ENCODE peak calls at places on chromosome 17, in six cellular contexts. One of them, this sample, is unnamed.

GRCh38 chr17:76524598-76525512 is 12.7 kb downstream of the CYGB start:
- DNase-seq in thoracic aorta: no peak
- DNase-seq in SK-N-SH: no peak
- DNase-seq in colonic mucosa: peak
- DNase-seq in H9: no peak
- DNase-seq in choroid plexus epithelial cell: peak
- DNase-seq in this sample: no peak

GRCh38 chr17:39650121-39650579 is 13.2 kb downstream of the STARD3 start:
- DNase-seq in H9: no peak
- DNase-seq in choroid plexus epithelial cell: no peak
- DNase-seq in colonic mucosa: no peak
- DNase-seq in SK-N-SH: no peak
- DNase-seq in thoracic aorta: no peak
- DNase-seq in this sample: no peak

GRCh38 chr17:66715745-66716156 is 119.2 kb upstream of the CACNG5 start:
- DNase-seq in colonic mucosa: peak
- DNase-seq in SK-N-SH: peak
- DNase-seq in thoracic aorta: no peak
- DNase-seq in H9: peak
- DNase-seq in choroid plexus epithelial cell: peak
- DNase-seq in this sample: peak

GRCh38 chr17:1003972-1004768 is 7.2 kb downstream of the TIMM22 start:
- DNase-seq in SK-N-SH: peak
- DNase-seq in colonic mucosa: no peak
- DNase-seq in H9: no peak
- DNase-seq in thoracic aorta: no peak
- DNase-seq in choroid plexus epithelial cell: no peak
- DNase-seq in this sample: no peak

GRCh38 chr17:28738680-28739384 is 5.0 kb upstream of the TRAF4 start:
- DNase-seq in SK-N-SH: no peak
- DNase-seq in choroid plexus epithelial cell: no peak
- DNase-seq in thoracic aorta: no peak
- DNase-seq in H9: no peak
- DNase-seq in colonic mucosa: no peak
- DNase-seq in this sample: peak

GRCh38 chr17:29617481-29618271 is 5.0 kb downstream of the CORO6 start:
- DNase-seq in colonic mucosa: peak
- DNase-seq in choroid plexus epithelial cell: peak
- DNase-seq in thoracic aorta: no peak
- DNase-seq in H9: peak
- DNase-seq in SK-N-SH: no peak
- DNase-seq in this sample: peak

GRCh38 chr17:82047379-82047778 is 4.2 kb downstream of the RFNG start:
- DNase-seq in choroid plexus epithelial cell: no peak
- DNase-seq in colonic mucosa: no peak
- DNase-seq in SK-N-SH: no peak
- DNase-seq in H9: no peak
- DNase-seq in thoracic aorta: no peak
- DNase-seq in this sample: no peak

GRCh38 chr17:82956146-82956725 is 116.4 kb upstream of the ZNF750 start:
- DNase-seq in colonic mucosa: no peak
- DNase-seq in SK-N-SH: no peak
- DNase-seq in thoracic aorta: no peak
- DNase-seq in choroid plexus epithelial cell: no peak
- DNase-seq in H9: peak
- DNase-seq in this sample: no peak

GRCh38 chr17:76408037-76408849 is 23.8 kb downstream of the SPHK1 start:
- DNase-seq in thoracic aorta: no peak
- DNase-seq in choroid plexus epithelial cell: peak
- DNase-seq in H9: peak
- DNase-seq in SK-N-SH: peak
- DNase-seq in colonic mucosa: peak
- DNase-seq in this sample: peak

GRCh38 chr17:42895185-42895555 is 5.4 kb upstream of the G6PC1 start:
- DNase-seq in SK-N-SH: no peak
- DNase-seq in colonic mucosa: peak
- DNase-seq in H9: no peak
- DNase-seq in thoracic aorta: peak
- DNase-seq in choroid plexus epithelial cell: peak
- DNase-seq in this sample: no peak

GRCh38 chr17:32596206-32596605 is 109.4 kb downstream of the CDK5R1 start:
- DNase-seq in SK-N-SH: no peak
- DNase-seq in H9: no peak
- DNase-seq in colonic mucosa: no peak
- DNase-seq in thoracic aorta: no peak
- DNase-seq in choroid plexus epithelial cell: no peak
- DNase-seq in this sample: no peak

GRCh38 chr17:42212382-42212781 is 18.1 kb upstream of the GHDC start:
- DNase-seq in colonic mucosa: no peak
- DNase-seq in thoracic aorta: no peak
- DNase-seq in choroid plexus epithelial cell: no peak
- DNase-seq in H9: no peak
- DNase-seq in SK-N-SH: no peak
- DNase-seq in this sample: no peak

GRCh38 chr17:20043034-20043433 is 33.9 kb downstream of the SPECC1 start:
- DNase-seq in colonic mucosa: no peak
- DNase-seq in thoracic aorta: no peak
- DNase-seq in H9: no peak
- DNase-seq in SK-N-SH: no peak
- DNase-seq in choroid plexus epithelial cell: no peak
- DNase-seq in this sample: no peak

GRCh38 chr17:81723651-81724209 is 11.6 kb downstream of the SLC25A10 start:
- DNase-seq in SK-N-SH: no peak
- DNase-seq in H9: no peak
- DNase-seq in colonic mucosa: peak
- DNase-seq in thoracic aorta: no peak
- DNase-seq in choroid plexus epithelial cell: no peak
- DNase-seq in this sample: no peak

GRCh38 chr17:15957608-15958307 is 12.8 kb downstream of the ADORA2B start:
- DNase-seq in colonic mucosa: peak
- DNase-seq in choroid plexus epithelial cell: no peak
- DNase-seq in H9: no peak
- DNase-seq in thoracic aorta: no peak
- DNase-seq in SK-N-SH: no peak
- DNase-seq in this sample: no peak

GRCh38 chr17:7932949-7933348 is 943 bp downstream of the CNTROB start:
- DNase-seq in thoracic aorta: no peak
- DNase-seq in choroid plexus epithelial cell: peak
- DNase-seq in H9: peak
- DNase-seq in SK-N-SH: no peak
- DNase-seq in colonic mucosa: peak
- DNase-seq in this sample: peak

GRCh38 chr17:60086822-60087591 is 8.3 kb upstream of the HEATR6 start:
- DNase-seq in SK-N-SH: no peak
- DNase-seq in H9: no peak
- DNase-seq in thoracic aorta: no peak
- DNase-seq in choroid plexus epithelial cell: peak
- DNase-seq in colonic mucosa: no peak
- DNase-seq in this sample: no peak

GRCh38 chr17:17171186-17171585 is 34.9 kb downstream of the PLD6 start:
- DNase-seq in SK-N-SH: no peak
- DNase-seq in thoracic aorta: no peak
- DNase-seq in colonic mucosa: no peak
- DNase-seq in choroid plexus epithelial cell: no peak
- DNase-seq in H9: no peak
- DNase-seq in this sample: no peak

GRCh38 chr17:57899822-57900221 is 50.0 kb upstream of the MRPS23 start:
- DNase-seq in thoracic aorta: no peak
- DNase-seq in SK-N-SH: no peak
- DNase-seq in choroid plexus epithelial cell: no peak
- DNase-seq in H9: no peak
- DNase-seq in colonic mucosa: peak
- DNase-seq in this sample: no peak

GRCh38 chr17:83009414-83010322 is 69.7 kb upstream of the METRNL start:
- DNase-seq in colonic mucosa: peak
- DNase-seq in H9: no peak
- DNase-seq in thoracic aorta: no peak
- DNase-seq in SK-N-SH: peak
- DNase-seq in choroid plexus epithelial cell: no peak
- DNase-seq in this sample: no peak

GRCh38 chr17:81027038-81027437 is 7.9 kb upstream of the BAIAP2 start:
- DNase-seq in thoracic aorta: no peak
- DNase-seq in choroid plexus epithelial cell: no peak
- DNase-seq in SK-N-SH: peak
- DNase-seq in colonic mucosa: no peak
- DNase-seq in H9: no peak
- DNase-seq in this sample: no peak

GRCh38 chr17:79942591-79943353 is 92.9 kb downstream of the TBC1D16 start:
- DNase-seq in colonic mucosa: no peak
- DNase-seq in SK-N-SH: no peak
- DNase-seq in thoracic aorta: no peak
- DNase-seq in H9: peak
- DNase-seq in choroid plexus epithelial cell: no peak
- DNase-seq in this sample: no peak

DNA sequence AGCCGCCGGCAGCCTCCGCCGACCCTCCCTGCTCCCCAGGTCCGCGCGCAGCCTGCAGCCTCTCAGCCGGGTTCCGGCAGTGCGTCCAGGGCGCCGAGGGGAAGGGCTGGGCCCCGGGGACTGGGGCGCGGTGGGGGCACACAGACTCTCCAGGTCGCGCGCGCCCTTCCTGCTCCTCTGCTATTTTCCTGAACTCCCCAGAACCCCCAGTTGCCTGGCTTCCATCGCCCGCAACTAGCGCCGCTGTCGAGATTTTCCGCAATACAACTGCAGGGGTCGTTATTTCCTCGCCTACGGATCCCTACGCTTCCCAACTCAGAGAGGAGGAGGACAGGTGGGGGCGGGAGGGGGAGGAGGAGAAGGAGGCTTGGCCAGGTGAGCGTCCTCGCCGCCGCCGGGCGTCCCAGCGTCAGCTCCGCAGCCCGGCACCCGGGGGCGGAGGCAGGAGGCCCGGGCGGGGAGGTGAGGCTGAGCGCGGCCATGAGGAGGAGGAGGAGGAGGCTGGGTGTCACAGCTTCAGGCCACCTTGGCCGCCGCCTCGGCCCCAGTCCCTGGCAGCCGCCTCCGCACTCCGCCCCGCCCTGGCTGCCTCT is at the start of gene CA10:
- DNase-seq in colonic mucosa: no peak
- DNase-seq in SK-N-SH: peak
- DNase-seq in H9: peak
- DNase-seq in thoracic aorta: no peak
- DNase-seq in choroid plexus epithelial cell: no peak
- DNase-seq in this sample: peak
- TF ChIP-seq CTCF in colonic mucosa: no peak
- TF ChIP-seq CTCF in SK-N-SH: no peak
- TF ChIP-seq CTCF in H9: peak
- TF ChIP-seq CTCF in thoracic aorta: no peak
- TF ChIP-seq CTCF in choroid plexus epithelial cell: no peak
- TF ChIP-seq CTCF in this sample: no peak

DNA sequence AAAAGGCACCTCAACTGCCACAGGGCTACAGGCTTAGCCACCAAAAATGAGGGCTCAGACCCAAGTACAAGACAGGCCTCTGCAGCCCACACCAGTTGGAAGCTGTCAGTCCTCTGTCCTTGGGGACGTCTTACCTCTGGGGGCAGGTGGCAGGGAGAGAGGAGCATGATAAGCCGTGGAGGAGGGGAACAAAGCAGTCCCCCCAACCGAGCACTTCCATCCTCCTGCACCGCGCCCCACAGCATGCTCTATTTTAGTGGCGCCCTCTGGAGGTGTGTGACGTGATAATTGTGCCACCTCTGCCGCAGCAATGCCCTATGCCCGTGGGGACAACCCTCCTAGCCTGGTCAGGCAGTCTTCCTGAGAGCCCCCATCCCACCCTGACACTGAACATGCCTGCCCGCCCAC is 13.6 kb downstream of the G6PC3 start:
- DNase-seq in H9: peak
- DNase-seq in SK-N-SH: peak
- DNase-seq in thoracic aorta: no peak
- DNase-seq in choroid plexus epithelial cell: no peak
- DNase-seq in colonic mucosa: peak
- DNase-seq in this sample: peak
- TF ChIP-seq CTCF in H9: peak
- TF ChIP-seq CTCF in SK-N-SH: peak
- TF ChIP-seq CTCF in thoracic aorta: peak
- TF ChIP-seq CTCF in choroid plexus epithelial cell: peak
- TF ChIP-seq CTCF in colonic mucosa: no peak
- TF ChIP-seq CTCF in this sample: peak

DNA sequence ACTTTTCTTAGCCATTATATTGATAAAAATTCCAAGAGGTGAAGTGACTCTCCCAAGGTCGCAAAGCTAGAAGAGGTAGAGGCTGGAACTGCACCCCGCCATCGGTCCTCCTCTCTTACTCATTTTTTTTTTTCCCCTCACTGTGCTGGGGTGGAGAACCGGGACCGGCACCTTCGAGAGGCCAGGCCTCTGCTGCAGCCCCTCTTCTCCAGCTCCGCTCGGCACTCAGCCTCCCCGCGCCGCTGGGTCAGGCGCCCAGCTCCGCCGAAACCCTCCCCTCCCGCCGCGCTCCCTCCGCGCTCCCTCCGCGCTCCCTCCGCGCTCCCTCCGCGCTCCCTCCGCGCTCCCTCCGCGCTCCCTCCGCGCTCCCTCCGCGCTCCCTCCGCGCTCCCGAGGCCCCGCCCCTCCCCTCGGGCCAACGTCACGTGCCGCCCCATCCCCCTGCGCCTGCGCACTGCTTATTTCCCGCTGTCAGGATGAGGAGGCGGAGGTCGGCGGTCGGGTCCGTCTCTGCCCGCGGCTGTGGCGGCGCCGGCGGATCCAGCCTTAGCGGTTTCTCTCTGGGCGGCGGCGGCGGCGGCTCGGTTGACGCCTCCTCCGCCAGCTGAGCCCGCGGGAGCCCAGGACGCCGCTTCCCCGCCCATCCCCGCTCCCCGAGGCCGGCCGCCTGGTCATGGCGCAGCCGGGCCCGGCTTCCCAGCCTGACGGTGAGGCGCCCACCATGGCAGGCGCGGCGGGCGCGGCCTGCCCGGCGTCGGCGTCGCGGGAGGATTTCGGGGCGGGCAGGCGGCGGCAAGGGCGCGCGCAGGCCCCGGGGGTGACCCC is at the start of gene RABEP1:
- DNase-seq in choroid plexus epithelial cell: peak
- DNase-seq in thoracic aorta: peak
- DNase-seq in SK-N-SH: peak
- DNase-seq in colonic mucosa: peak
- DNase-seq in H9: peak
- DNase-seq in this sample: peak
- TF ChIP-seq CTCF in choroid plexus epithelial cell: peak
- TF ChIP-seq CTCF in thoracic aorta: peak
- TF ChIP-seq CTCF in SK-N-SH: peak
- TF ChIP-seq CTCF in colonic mucosa: no peak
- TF ChIP-seq CTCF in H9: peak
- TF ChIP-seq CTCF in this sample: no peak

GRCh38 chr17:45783593-45784292 is 377 bp upstream of the CRHR1 start:
- DNase-seq in SK-N-SH: peak
- DNase-seq in colonic mucosa: no peak
- DNase-seq in thoracic aorta: no peak
- DNase-seq in choroid plexus epithelial cell: no peak
- DNase-seq in H9: peak
- DNase-seq in this sample: no peak

GRCh38 chr17:45786349-45786748 is 2.2 kb downstream of the CRHR1 start:
- DNase-seq in colonic mucosa: no peak
- DNase-seq in thoracic aorta: no peak
- DNase-seq in H9: no peak
- DNase-seq in choroid plexus epithelial cell: no peak
- DNase-seq in SK-N-SH: no peak
- DNase-seq in this sample: no peak

GRCh38 chr17:45785373-45786193 is 1.5 kb downstream of the CRHR1 start:
- DNase-seq in colonic mucosa: no peak
- DNase-seq in SK-N-SH: no peak
- DNase-seq in choroid plexus epithelial cell: no peak
- DNase-seq in thoracic aorta: no peak
- DNase-seq in H9: peak
- DNase-seq in this sample: no peak

GRCh38 chr17:45784293-45784582 is at the start of gene CRHR1:
- DNase-seq in choroid plexus epithelial cell: no peak
- DNase-seq in colonic mucosa: no peak
- DNase-seq in thoracic aorta: no peak
- DNase-seq in SK-N-SH: no peak
- DNase-seq in H9: no peak
- DNase-seq in this sample: no peak

GRCh38 chr17:45784583-45785372 is 658 bp downstream of the CRHR1 start:
- DNase-seq in H9: peak
- DNase-seq in thoracic aorta: no peak
- DNase-seq in SK-N-SH: peak
- DNase-seq in choroid plexus epithelial cell: no peak
- DNase-seq in colonic mucosa: no peak
- DNase-seq in this sample: peak
- TF ChIP-seq CTCF in H9: peak
- TF ChIP-seq CTCF in thoracic aorta: no peak
- TF ChIP-seq CTCF in SK-N-SH: no peak
- TF ChIP-seq CTCF in choroid plexus epithelial cell: no peak
- TF ChIP-seq CTCF in colonic mucosa: no peak
- TF ChIP-seq CTCF in this sample: no peak